ENCODE peak calls at places on chromosomes 6 and 20, in five cellular contexts. One of them, this sample, is unnamed.

GRCh38 chr20:18202966-18203365 is 65.3 kb downstream of the KAT14 start:
- DNase-seq in HFFc6: no peak
- DNase-seq in stimulated activated CD8-positive, alpha-beta memory T cell treated with anti-CD3 and anti-CD28 coated beads, Interleukin-7, amount 100 ng/mL, for 1 hour: no peak
- DNase-seq in stimulated activated CD4-positive, alpha-beta T cell treated with anti-CD3 and anti-CD28 coated beads, Interleukin-1b, Interleukin-23, amount 100 ng/mL, for 24 hours: no peak
- DNase-seq in NCI-H510A treated with DMSO at 0.1 percent for 48 hours: no peak
- DNase-seq in this sample: no peak

GRCh38 chr20:14295812-14296211 is 41.6 kb downstream of the FLRT3 start:
- DNase-seq in stimulated activated CD4-positive, alpha-beta T cell treated with anti-CD3 and anti-CD28 coated beads, Interleukin-1b, Interleukin-23, amount 100 ng/mL, for 24 hours: no peak
- DNase-seq in stimulated activated CD8-positive, alpha-beta memory T cell treated with anti-CD3 and anti-CD28 coated beads, Interleukin-7, amount 100 ng/mL, for 1 hour: no peak
- DNase-seq in NCI-H510A treated with DMSO at 0.1 percent for 48 hours: no peak
- DNase-seq in HFFc6: no peak
- DNase-seq in this sample: no peak

GRCh38 chr6:144955392-144955791 is 670.3 kb downstream of the UTRN start:
- DNase-seq in HFFc6: no peak
- DNase-seq in stimulated activated CD4-positive, alpha-beta T cell treated with anti-CD3 and anti-CD28 coated beads, Interleukin-1b, Interleukin-23, amount 100 ng/mL, for 24 hours: no peak
- DNase-seq in NCI-H510A treated with DMSO at 0.1 percent for 48 hours: no peak
- DNase-seq in stimulated activated CD8-positive, alpha-beta memory T cell treated with anti-CD3 and anti-CD28 coated beads, Interleukin-7, amount 100 ng/mL, for 1 hour: no peak
- DNase-seq in this sample: no peak

GRCh38 chr6:43508481-43509141 is 1.5 kb downstream of the LRRC73 start:
- DNase-seq in stimulated activated CD8-positive, alpha-beta memory T cell treated with anti-CD3 and anti-CD28 coated beads, Interleukin-7, amount 100 ng/mL, for 1 hour: no peak
- DNase-seq in HFFc6: no peak
- DNase-seq in NCI-H510A treated with DMSO at 0.1 percent for 48 hours: no peak
- DNase-seq in stimulated activated CD4-positive, alpha-beta T cell treated with anti-CD3 and anti-CD28 coated beads, Interleukin-1b, Interleukin-23, amount 100 ng/mL, for 24 hours: no peak
- DNase-seq in this sample: no peak

GRCh38 chr6:147503587-147503986 is 4.9 kb upstream of the SAMD5 start:
- DNase-seq in HFFc6: no peak
- DNase-seq in stimulated activated CD4-positive, alpha-beta T cell treated with anti-CD3 and anti-CD28 coated beads, Interleukin-1b, Interleukin-23, amount 100 ng/mL, for 24 hours: no peak
- DNase-seq in NCI-H510A treated with DMSO at 0.1 percent for 48 hours: no peak
- DNase-seq in stimulated activated CD8-positive, alpha-beta memory T cell treated with anti-CD3 and anti-CD28 coated beads, Interleukin-7, amount 100 ng/mL, for 1 hour: no peak
- DNase-seq in this sample: no peak

GRCh38 chr20:17421493-17421892 is 109.7 kb downstream of the BFSP1 start:
- DNase-seq in stimulated activated CD8-positive, alpha-beta memory T cell treated with anti-CD3 and anti-CD28 coated beads, Interleukin-7, amount 100 ng/mL, for 1 hour: no peak
- DNase-seq in stimulated activated CD4-positive, alpha-beta T cell treated with anti-CD3 and anti-CD28 coated beads, Interleukin-1b, Interleukin-23, amount 100 ng/mL, for 24 hours: no peak
- DNase-seq in NCI-H510A treated with DMSO at 0.1 percent for 48 hours: no peak
- DNase-seq in HFFc6: peak; percentile 6
- DNase-seq in this sample: no peak

GRCh38 chr6:140957334-140957733 is 1175.4 kb upstream of the GJE1 start:
- DNase-seq in NCI-H510A treated with DMSO at 0.1 percent for 48 hours: no peak
- DNase-seq in stimulated activated CD4-positive, alpha-beta T cell treated with anti-CD3 and anti-CD28 coated beads, Interleukin-1b, Interleukin-23, amount 100 ng/mL, for 24 hours: no peak
- DNase-seq in stimulated activated CD8-positive, alpha-beta memory T cell treated with anti-CD3 and anti-CD28 coated beads, Interleukin-7, amount 100 ng/mL, for 1 hour: no peak
- DNase-seq in HFFc6: no peak
- DNase-seq in this sample: no peak

GRCh38 chr20:53708129-53708968 is 114.7 kb upstream of the ZNF217 start:
- DNase-seq in stimulated activated CD8-positive, alpha-beta memory T cell treated with anti-CD3 and anti-CD28 coated beads, Interleukin-7, amount 100 ng/mL, for 1 hour: no peak
- DNase-seq in NCI-H510A treated with DMSO at 0.1 percent for 48 hours: no peak
- DNase-seq in HFFc6: peak; percentile 71
- DNase-seq in stimulated activated CD4-positive, alpha-beta T cell treated with anti-CD3 and anti-CD28 coated beads, Interleukin-1b, Interleukin-23, amount 100 ng/mL, for 24 hours: peak; percentile 46
- DNase-seq in this sample: no peak

GRCh38 chr20:59604770-59605665 is 678 bp downstream of the PHACTR3 start:
- DNase-seq in HFFc6: no peak
- DNase-seq in stimulated activated CD4-positive, alpha-beta T cell treated with anti-CD3 and anti-CD28 coated beads, Interleukin-1b, Interleukin-23, amount 100 ng/mL, for 24 hours: no peak
- DNase-seq in NCI-H510A treated with DMSO at 0.1 percent for 48 hours: no peak
- DNase-seq in stimulated activated CD8-positive, alpha-beta memory T cell treated with anti-CD3 and anti-CD28 coated beads, Interleukin-7, amount 100 ng/mL, for 1 hour: no peak
- DNase-seq in this sample: no peak

GRCh38 chr6:81944661-81945060 is 192.2 kb upstream of the TENT5A start:
- DNase-seq in stimulated activated CD8-positive, alpha-beta memory T cell treated with anti-CD3 and anti-CD28 coated beads, Interleukin-7, amount 100 ng/mL, for 1 hour: no peak
- DNase-seq in NCI-H510A treated with DMSO at 0.1 percent for 48 hours: no peak
- DNase-seq in stimulated activated CD4-positive, alpha-beta T cell treated with anti-CD3 and anti-CD28 coated beads, Interleukin-1b, Interleukin-23, amount 100 ng/mL, for 24 hours: no peak
- DNase-seq in HFFc6: no peak
- DNase-seq in this sample: no peak

This sample was measured in central memory CD8-positive, alpha-beta T cell.